ENCODE peak calls at places on chromosomes 7 and 10, in seven cellular contexts. X is coronary artery, T is pons, O is ovary, B is lower leg skin, Q is NCI-H446 treated with DMSO at 0.1 percent for 48 hours, N is T-cell. A is an unnamed sample.
A peak's percentile ranks its signal among the peaks of the same experiment; 100 is the strongest.

GRCh38 chr7:20223356-20223755 is 6.2 kb upstream of the MACC1 start:
- DNase-seq in Q (no peak), B (no peak), O (no peak), N (no peak), T (no peak), X (no peak), A (no peak)

GRCh38 chr7:28686418-28686800 is 271.7 kb downstream of the TRIL start:
- DNase-seq in O (no peak), N (no peak), T (peak; percentile 79), X (no peak), Q (no peak), B (no peak), A (no peak)

GRCh38 chr10:35650894-35651293 is 8.8 kb upstream of the FZD8 start:
- DNase-seq in X (no peak), Q (no peak), N (no peak), O (no peak), B (no peak), T (no peak), A (no peak)

GRCh38 chr10:45464958-45465567 is 91.0 kb downstream of the ALOX5 start:
- DNase-seq in N (peak; percentile 57), O (peak; percentile 86), Q (no peak), B (peak; percentile 41), X (no peak), T (peak; percentile 84), A (peak; percentile 52)

GRCh38 chr10:51980752-51981151 is 281.4 kb upstream of the CSTF2T start:
- DNase-seq in Q (no peak), O (no peak), X (no peak), T (no peak), N (no peak), B (no peak), A (no peak)

GRCh38 chr10:45473126-45473525 is 99.1 kb downstream of the ALOX5 start:
- DNase-seq in N (no peak), X (no peak), O (no peak), B (no peak), Q (no peak), T (no peak), A (no peak)

GRCh38 chr7:17083392-17084165 is 201.8 kb upstream of the AGR3 start:
- DNase-seq in O (no peak), B (no peak), X (no peak), Q (no peak), T (no peak), N (no peak), A (no peak)

GRCh38 chr7:69732203-69732602 is 133.9 kb downstream of the AUTS2 start:
- DNase-seq in B (no peak), T (no peak), Q (no peak), X (no peak), N (no peak), O (no peak), A (no peak)

GRCh38 chr10:89503151-89503550 is 32.2 kb downstream of the SLC16A12 start:
- DNase-seq in Q (no peak), B (no peak), T (no peak), N (no peak), O (no peak), X (no peak), A (no peak)

GRCh38 chr7:86913709-86914108 is 145.7 kb downstream of the ELAPOR2 start:
- DNase-seq in N (no peak), O (no peak), B (no peak), X (no peak), T (no peak), Q (no peak), A (no peak)

GRCh38 chr10:10780746-10781145 is 236.9 kb upstream of the CELF2 start:
- DNase-seq in Q (no peak), X (no peak), B (no peak), O (no peak), T (no peak), N (no peak), A (no peak)

GRCh38 chr7:130274983-130275649 is 8.5 kb downstream of the CPA2 start:
- DNase-seq in O (no peak), X (no peak), Q (no peak), N (no peak), T (no peak), B (no peak), A (no peak)

GRCh38 chr7:128404143-128404681 is 5.6 kb downstream of the IMPDH1 start:
- DNase-seq in X (no peak), O (no peak), T (no peak), B (no peak), N (no peak), Q (no peak), A (no peak)

GRCh38 chr7:36683695-36684357 is 40.5 kb downstream of the AOAH start:
- DNase-seq in Q (no peak), B (no peak), X (no peak), O (no peak), T (no peak), N (no peak), A (no peak)